ENCODE peak calls at places on chromosomes 13 and 19, in ten cellular contexts. P is SK-N-MC, S is PC-9, E is fibroblast of lung, T is GM23248, B is endothelial cell of umbilical vein, L is neural progenitor cell, M is GM23338, J is hepatocyte, W is mammary epithelial cell. U is an unnamed sample.

GRCh38 chr13:80399340-80400163 is 58.6 kb upstream of the SPRY2 start:
- DNase-seq in W (peak; percentile 74), E (no peak), P (no peak), B (no peak), T (peak; percentile 3), J (peak; percentile 11), M (no peak), L (peak; percentile 10), S (peak; percentile 10), U (no peak)

GRCh38 chr13:35157143-35157755 is 215.2 kb downstream of the NBEA start:
- DNase-seq in M (peak; percentile 71), P (peak; percentile 57), W (peak; percentile 29), S (peak; percentile 15), E (peak; percentile 72), B (peak; percentile 75), T (peak; percentile 64), L (peak; percentile 55), J (peak; percentile 62), U (peak; percentile 69)

GRCh38 chr19:28488006-28488405 is 724.9 kb downstream of the UQCRFS1 start:
- DNase-seq in P (no peak), S (no peak), M (peak; percentile 26), B (no peak), E (no peak), J (no peak), W (no peak), L (peak; percentile 52), T (no peak), U (no peak)

GRCh38 chr19:20999731-21000352 is 20.6 kb upstream of the ZNF430 start:
- DNase-seq in W (peak; percentile 94), P (peak; percentile 40), E (peak; percentile 92), B (peak; percentile 12), S (peak; percentile 67), M (peak; percentile 98), J (peak; percentile 93), L (peak; percentile 92), T (peak; percentile 97), U (peak; percentile 79)

GRCh38 chr13:74554581-74555290 is 420.5 kb upstream of the KLF12 start:
- DNase-seq in J (no peak), B (no peak), S (no peak), W (no peak), P (no peak), M (no peak), E (no peak), T (no peak), L (no peak), U (peak; percentile 25)

GRCh38 chr19:18340237-18340989 is at the start of gene PGPEP1:
- DNase-seq in B (peak; percentile 65), P (no peak), W (no peak), E (peak; percentile 49), L (peak; percentile 89), J (peak; percentile 85), T (peak; percentile 77), S (peak; percentile 77), M (peak; percentile 87), U (peak; percentile 75)

GRCh38 chr13:45511310-45512147 is 46.8 kb downstream of the COG3 start:
- DNase-seq in S (peak; percentile 29), W (peak; percentile 69), T (peak; percentile 78), P (peak; percentile 87), J (peak; percentile 80), E (peak; percentile 84), B (peak; percentile 83), M (peak; percentile 85), L (peak; percentile 80), U (peak; percentile 87)

GRCh38 chr13:19592657-19593175 is 31.4 kb upstream of the TPTE2 start:
- DNase-seq in S (no peak), L (no peak), J (no peak), B (no peak), T (no peak), W (no peak), P (no peak), E (no peak), M (no peak), U (no peak)

GRCh38 chr13:51717786-51718398 is 86.1 kb downstream of the DHRS12 start:
- DNase-seq in S (no peak), T (peak; percentile 70), P (no peak), L (no peak), B (no peak), E (no peak), W (no peak), J (no peak), M (no peak), U (peak; percentile 22)

GRCh38 chr13:28532226-28533048 is 37.5 kb upstream of the FLT1 start:
- DNase-seq in M (peak; percentile 72), L (peak; percentile 70), E (no peak), B (peak; percentile 69), S (no peak), W (no peak), J (peak; percentile 35), T (peak; percentile 55), P (no peak), U (peak; percentile 47)
- TF ChIP-seq EZH2 in M (peak; percentile 7), L (peak; percentile 72), E (peak; percentile 42), B (no peak), S (no peak), W (peak; percentile 66), J (peak; percentile 20), T (no peak), P (no peak), U (no peak)

GRCh38 chr19:15098505-15098904 is 8.7 kb upstream of the SYDE1 start:
- DNase-seq in P (no peak), E (no peak), T (no peak), J (no peak), W (no peak), M (no peak), S (no peak), B (no peak), L (no peak), U (no peak)

GRCh38 chr19:15099017-15099582 is 8.1 kb upstream of the SYDE1 start:
- DNase-seq in J (no peak), M (no peak), B (no peak), S (no peak), P (no peak), T (no peak), W (no peak), L (no peak), E (no peak), U (no peak)

GRCh38 chr19:15091918-15092753 is 10.1 kb downstream of the OR1I1 start:
- DNase-seq in T (peak; percentile 67), E (peak; percentile 77), P (peak; percentile 37), M (peak; percentile 91), S (peak; percentile 38), W (peak; percentile 41), L (peak; percentile 84), B (peak; percentile 58), J (peak; percentile 82), U (peak; percentile 81)

GRCh38 chr19:15093001-15093400 is 11.0 kb downstream of the OR1I1 start:
- DNase-seq in S (no peak), J (no peak), P (no peak), M (no peak), L (no peak), E (no peak), T (no peak), B (no peak), W (no peak), U (no peak)

GRCh38 chr19:15096223-15096622 is 11.0 kb upstream of the SYDE1 start:
- DNase-seq in E (no peak), L (no peak), P (no peak), W (no peak), J (no peak), T (no peak), S (no peak), M (no peak), B (no peak), U (no peak)
- TF ChIP-seq EZH2 in E (no peak), L (no peak), P (no peak), W (no peak), J (no peak), T (no peak), S (no peak), M (no peak), B (no peak), U (no peak)

GRCh38 chr13:26051231-26052135 is at the start of gene SHISA2:
- DNase-seq in P (no peak), E (peak; percentile 54), B (peak; percentile 69), T (peak; percentile 68), W (peak; percentile 66), M (peak; percentile 82), L (peak; percentile 93), S (no peak), J (peak; percentile 77), U (peak; percentile 65)

GRCh38 chr13:26052136-26052736 is 420 bp upstream of the SHISA2 start:
- DNase-seq in T (no peak), E (no peak), W (no peak), S (no peak), M (peak; percentile 43), J (no peak), B (no peak), L (peak; percentile 45), P (no peak), U (no peak)

GRCh38 chr13:26048745-26049144 is 3.1 kb downstream of the SHISA2 start:
- DNase-seq in T (no peak), P (no peak), L (no peak), E (no peak), B (no peak), M (no peak), W (no peak), J (no peak), S (no peak), U (no peak)

GRCh38 chr13:26053418-26053980 is 1.7 kb upstream of the SHISA2 start:
- DNase-seq in E (no peak), P (no peak), W (no peak), L (no peak), T (no peak), B (no peak), S (no peak), M (no peak), J (no peak), U (no peak)

GRCh38 chr13:26050568-26051230 is 1.1 kb downstream of the SHISA2 start:
- DNase-seq in J (peak; percentile 45), P (no peak), E (no peak), W (peak; percentile 48), L (peak; percentile 77), B (peak; percentile 42), M (peak; percentile 79), S (no peak), T (peak; percentile 31), U (peak; percentile 28)
- TF ChIP-seq EZH2 in J (no peak), P (no peak), E (peak; percentile 50), W (no peak), L (no peak), B (no peak), M (no peak), S (no peak), T (no peak), U (peak; percentile 24)

GRCh38 chr19:41926861-41927809 is 1.1 kb downstream of the ERFL start:
- DNase-seq in T (no peak), P (no peak), M (no peak), L (no peak), B (no peak), S (no peak), W (no peak), J (no peak), E (no peak), U (no peak)

GRCh38 chr19:41927810-41928192 is 448 bp downstream of the ERFL start:
- DNase-seq in S (no peak), E (no peak), P (no peak), M (peak; percentile 46), J (no peak), T (no peak), L (peak; percentile 64), W (no peak), B (no peak), U (no peak)

GRCh38 chr19:41929536-41930071 is 1.4 kb upstream of the ERFL start:
- DNase-seq in T (no peak), B (no peak), M (peak; percentile 53), S (no peak), J (no peak), W (no peak), P (no peak), E (no peak), L (no peak), U (no peak)

GRCh38 chr19:41928754-41929535 is 696 bp upstream of the ERFL start:
- DNase-seq in S (no peak), M (no peak), J (no peak), P (no peak), E (no peak), B (no peak), L (peak; percentile 37), W (no peak), T (no peak), U (no peak)

GRCh38 chr19:41928221-41928683 is at the start of gene ERFL:
- DNase-seq in P (no peak), B (no peak), M (peak; percentile 50), J (no peak), W (no peak), T (peak; percentile 51), S (peak; percentile 39), L (peak; percentile 52), E (no peak), U (no peak)
- TF ChIP-seq EZH2 in P (no peak), B (peak; percentile 69), M (peak; percentile 82), J (peak; percentile 43), W (peak; percentile 27), T (peak; percentile 16), S (peak; percentile 92), L (peak; percentile 80), E (no peak), U (no peak)